ENCODE peak calls at places on chromosomes 1 and 21, in four cellular contexts. One of them, this sample, is unnamed.

GRCh38 chr1:7568901-7569524 is 202.1 kb upstream of the VAMP3 start:
- DNase-seq in EL: no peak
- DNase-seq in ELR: no peak
- DNase-seq in HEK293T: no peak
- DNase-seq in this sample: no peak

GRCh38 chr1:227433663-227434062 is 115.4 kb upstream of the CDC42BPA start:
- DNase-seq in HEK293T: no peak
- DNase-seq in ELR: no peak
- DNase-seq in EL: no peak
- DNase-seq in this sample: no peak

GRCh38 chr1:228282329-228283042 is 74.6 kb downstream of the OBSCN start:
- DNase-seq in EL: peak
- DNase-seq in HEK293T: no peak
- DNase-seq in ELR: peak
- DNase-seq in this sample: no peak

GRCh38 chr1:203835476-203835875 is 25.9 kb upstream of the SNRPE start:
- DNase-seq in HEK293T: no peak
- DNase-seq in ELR: no peak
- DNase-seq in EL: no peak
- DNase-seq in this sample: no peak

GRCh38 chr1:182446033-182446669 is 3.8 kb upstream of the RGSL1 start:
- DNase-seq in HEK293T: peak
- DNase-seq in ELR: peak
- DNase-seq in EL: peak
- DNase-seq in this sample: peak

GRCh38 chr1:20540281-20540680 is 12.1 kb upstream of the FAM43B start:
- DNase-seq in EL: peak
- DNase-seq in HEK293T: no peak
- DNase-seq in ELR: peak
- DNase-seq in this sample: no peak

GRCh38 chr1:241985787-241986186 is 13.1 kb downstream of the MAP1LC3C start:
- DNase-seq in ELR: peak
- DNase-seq in EL: peak
- DNase-seq in HEK293T: peak
- DNase-seq in this sample: peak

GRCh38 chr1:183932412-183932811 is 105.1 kb downstream of the COLGALT2 start:
- DNase-seq in ELR: peak
- DNase-seq in EL: peak
- DNase-seq in HEK293T: no peak
- DNase-seq in this sample: no peak

GRCh38 chr1:242147096-242147976 is 148.4 kb upstream of the MAP1LC3C start:
- DNase-seq in HEK293T: no peak
- DNase-seq in EL: peak
- DNase-seq in ELR: peak
- DNase-seq in this sample: no peak

GRCh38 chr1:44500181-44501021 is 95.3 kb downstream of the RNF220 start:
- DNase-seq in HEK293T: no peak
- DNase-seq in EL: peak
- DNase-seq in ELR: peak
- DNase-seq in this sample: peak

GRCh38 chr1:160084771-160085321 is 3.5 kb downstream of the KCNJ9 start:
- DNase-seq in HEK293T: no peak
- DNase-seq in EL: no peak
- DNase-seq in ELR: no peak
- DNase-seq in this sample: no peak

GRCh38 chr1:32068891-32069590 is 3.7 kb upstream of the TMEM39B start:
- DNase-seq in EL: peak
- DNase-seq in HEK293T: no peak
- DNase-seq in ELR: peak
- DNase-seq in this sample: no peak

GRCh38 chr1:240234477-240235225 is 143.0 kb downstream of the FMN2 start:
- DNase-seq in HEK293T: no peak
- DNase-seq in EL: peak
- DNase-seq in ELR: peak
- DNase-seq in this sample: no peak

GRCh38 chr1:2547210-2548067 is 8.7 kb upstream of the TNFRSF14 start:
- DNase-seq in ELR: no peak
- DNase-seq in EL: no peak
- DNase-seq in HEK293T: no peak
- DNase-seq in this sample: no peak

GRCh38 chr1:13730751-13731482 is 30.9 kb downstream of the PRDM2 start:
- DNase-seq in ELR: no peak
- DNase-seq in HEK293T: no peak
- DNase-seq in EL: no peak
- DNase-seq in this sample: no peak

GRCh38 chr21:46661211-46661625 is 25.7 kb downstream of the PRMT2 start:
- DNase-seq in ELR: peak
- DNase-seq in EL: peak
- DNase-seq in HEK293T: peak
- DNase-seq in this sample: peak

GRCh38 chr1:243598433-243598832 is 251.6 kb downstream of the AKT3 start:
- DNase-seq in ELR: peak
- DNase-seq in HEK293T: no peak
- DNase-seq in EL: peak
- DNase-seq in this sample: no peak

GRCh38 chr1:210201671-210202070 is 30.9 kb upstream of the SERTAD4 start:
- DNase-seq in EL: peak
- DNase-seq in ELR: peak
- DNase-seq in HEK293T: no peak
- DNase-seq in this sample: no peak

GRCh38 chr1:59699227-59699847 is 115.4 kb upstream of the HOOK1 start:
- DNase-seq in EL: peak
- DNase-seq in HEK293T: peak
- DNase-seq in ELR: peak
- DNase-seq in this sample: peak

GRCh38 chr1:221509575-221510360 is 232.1 kb downstream of the DUSP10 start:
- DNase-seq in ELR: no peak
- DNase-seq in EL: no peak
- DNase-seq in HEK293T: no peak
- DNase-seq in this sample: no peak

GRCh38 chr1:93723101-93723500 is 41.5 kb upstream of the BCAR3 start:
- DNase-seq in HEK293T: no peak
- DNase-seq in ELR: no peak
- DNase-seq in EL: peak
- DNase-seq in this sample: no peak

GRCh38 chr1:89887270-89887669 is 66.4 kb downstream of the LRRC8D start:
- DNase-seq in ELR: peak
- DNase-seq in EL: peak
- DNase-seq in HEK293T: no peak
- DNase-seq in this sample: no peak

This sample was measured in SK-N-SH.